ENCODE peak calls at places on chromosome 1, in six cellular contexts. D is GM13977, O is hepatocyte, M is K562, Q is left ventricle myocardium inferior, G is fibroblast of lung. X is an unnamed sample.

GRCh38 chr1:30782361-30783243 is 25.0 kb upstream of the LAPTM5 start:
- DNase-seq in D (peak; percentile 87), O (peak; percentile 85), M (peak; percentile 87), Q (peak; percentile 58), G (peak; percentile 58), X (peak; percentile 76)

GRCh38 chr1:244854175-244854574 is 10.2 kb downstream of the HNRNPU start:
- DNase-seq in D (no peak), O (no peak), M (no peak), Q (no peak), G (no peak), X (no peak)

GRCh38 chr1:1833456-1833855 is 55.2 kb upstream of the NADK start:
- DNase-seq in D (no peak), O (no peak), M (no peak), Q (no peak), G (no peak), X (no peak)

GRCh38 chr1:247268390-247269045 is 12.6 kb downstream of the VN1R5 start:
- DNase-seq in D (no peak), O (no peak), M (no peak), Q (no peak), G (peak; percentile 4), X (no peak)

GRCh38 chr1:9784508-9785133 is 39.1 kb downstream of the CLSTN1 start:
- DNase-seq in D (peak; percentile 70), O (peak; percentile 77), M (peak; percentile 65), Q (no peak), G (peak; percentile 66), X (peak; percentile 81)

GRCh38 chr1:84724128-84724860 is 34.0 kb upstream of the SSX2IP start:
- DNase-seq in D (no peak), O (no peak), M (peak; percentile 78), Q (no peak), G (no peak), X (peak; percentile 68)

GRCh38 chr1:107262472-107263286 is 121.8 kb downstream of the NTNG1 start:
- DNase-seq in D (no peak), O (no peak), M (no peak), Q (no peak), G (no peak), X (peak; percentile 5)

GRCh38 chr1:203536981-203537455 is 43.1 kb downstream of the OPTC start:
- DNase-seq in D (no peak), O (peak; percentile 82), M (no peak), Q (no peak), G (peak; percentile 85), X (no peak)

GRCh38 chr1:226972931-226973330 is 32.8 kb downstream of the COQ8A start:
- DNase-seq in D (no peak), O (no peak), M (no peak), Q (peak; percentile 63), G (no peak), X (no peak)

GRCh38 chr1:42966688-42967609 is 8.3 kb upstream of the SLC2A1 start:
- DNase-seq in D (no peak), O (peak; percentile 80), M (peak; percentile 82), Q (no peak), G (peak; percentile 83), X (peak; percentile 39)

GRCh38 chr1:204417231-204417997 is 5.8 kb upstream of the PPP1R15B start:
- DNase-seq in D (no peak), O (peak; percentile 91), M (peak; percentile 74), Q (peak; percentile 32), G (peak; percentile 97), X (peak; percentile 58)

GRCh38 chr1:193417945-193418744 is 231.7 kb upstream of the B3GALT2 start:
- DNase-seq in D (no peak), O (no peak), M (no peak), Q (no peak), G (peak; percentile 61), X (no peak)

GRCh38 chr1:210328746-210329488 is at the start of gene HHAT:
- DNase-seq in D (peak; percentile 85), O (peak; percentile 88), M (peak; percentile 12), Q (peak; percentile 90), G (peak; percentile 64), X (peak; percentile 75)
- TF ChIP-seq CTCF in D (no peak), O (no peak), M (no peak), Q (peak; percentile 48), G (peak; percentile 13), X (no peak)

DNA sequence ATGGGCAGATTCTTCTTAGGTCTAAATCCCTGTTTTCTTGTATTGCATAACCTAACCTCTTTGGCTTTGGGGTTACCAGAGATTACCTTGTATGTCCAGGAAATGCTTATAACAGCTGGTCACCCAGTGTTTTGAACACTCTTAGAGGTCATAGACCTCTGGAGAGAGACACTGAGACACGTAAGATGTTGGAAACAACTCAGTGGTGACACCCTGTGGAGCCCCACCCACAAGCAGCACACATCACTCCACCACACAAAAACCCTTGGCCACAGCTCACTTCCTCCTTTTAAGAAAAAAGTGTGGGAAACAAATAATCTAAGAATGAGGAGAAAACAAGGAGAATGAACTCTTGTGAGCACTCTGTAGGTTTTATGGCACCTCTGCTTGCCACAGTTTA is 26.3 kb upstream of the CYP4B1 start:
- DNase-seq in D (no peak), O (no peak), M (peak; percentile 4), Q (no peak), G (no peak), X (no peak)
- TF ChIP-seq CTCF in D (no peak), O (no peak), M (peak; percentile 18), Q (no peak), G (no peak), X (no peak)

GRCh38 chr1:13543927-13544556 is 30.2 kb upstream of the LRRC38 start:
- DNase-seq in D (no peak), O (peak; percentile 49), M (no peak), Q (peak; percentile 60), G (no peak), X (no peak)
- TF ChIP-seq CTCF in D (peak; percentile 25), O (peak; percentile 65), M (peak; percentile 64), Q (peak; percentile 70), G (no peak), X (no peak)

GRCh38 chr1:78060857-78061563 is 15.2 kb downstream of the GIPC2 start:
- DNase-seq in D (peak; percentile 23), O (no peak), M (no peak), Q (no peak), G (no peak), X (no peak)
- TF ChIP-seq CTCF in D (no peak), O (no peak), M (peak; percentile 11), Q (peak; percentile 13), G (no peak), X (no peak)

GRCh38 chr1:156372265-156372586 is 3.2 kb downstream of the RHBG start:
- DNase-seq in D (no peak), O (no peak), M (no peak), Q (no peak), G (no peak), X (no peak)
- TF ChIP-seq CTCF in D (no peak), O (no peak), M (no peak), Q (no peak), G (no peak), X (no peak)

GRCh38 chr1:206430031-206430983 is 40.0 kb upstream of the IKBKE start:
- DNase-seq in D (peak; percentile 71), O (no peak), M (no peak), Q (no peak), G (peak; percentile 91), X (no peak)
- TF ChIP-seq CTCF in D (no peak), O (no peak), M (no peak), Q (peak; percentile 25), G (peak; percentile 18), X (no peak)

DNA sequence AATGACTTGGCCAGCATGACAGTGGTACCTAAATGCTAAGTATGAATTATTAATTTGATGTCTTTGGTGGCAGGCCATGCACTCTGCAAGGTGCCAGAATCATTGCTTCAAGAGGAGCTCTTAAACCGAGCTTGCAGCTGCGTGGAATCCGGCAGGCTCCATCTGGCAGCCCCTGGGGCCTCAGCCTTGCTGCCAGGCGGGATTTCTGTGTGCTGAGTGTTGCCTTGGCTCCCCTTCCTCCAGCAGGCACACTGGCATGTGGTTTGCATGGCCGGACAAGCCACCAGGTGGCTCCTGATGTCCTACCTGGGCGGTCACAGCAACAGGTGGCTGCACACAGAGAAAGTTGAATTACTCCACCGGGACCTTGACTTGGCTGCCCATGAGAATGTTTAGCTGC is 155.4 kb downstream of the URB2 start:
- DNase-seq in D (no peak), O (peak; percentile 37), M (no peak), Q (no peak), G (no peak), X (no peak)
- TF ChIP-seq CTCF in D (peak; percentile 18), O (peak; percentile 31), M (no peak), Q (peak; percentile 32), G (no peak), X (no peak)